ENCODE peak calls at places on chromosomes 4 and X, in seven cellular contexts. R, B, Z, W, I, X and M are unnamed samples.

GRCh38 chr4:26074672-26075071 is 160.7 kb downstream of the SMIM20 start:
- DNase-seq in Z (no peak), R (no peak), W (no peak), X (no peak), B (no peak), I (no peak), M (no peak)

GRCh38 chrX:149493567-149494562 is 11.2 kb downstream of the IDS start:
- DNase-seq in R (no peak), B (peak), W (no peak), I (no peak), Z (no peak), X (no peak), M (no peak)

GRCh38 chrX:34656842-34657780 is at the start of gene TMEM47:
- DNase-seq in X (peak), I (no peak), W (peak), B (peak), R (peak), Z (no peak), M (no peak)

GRCh38 chrX:2692221-2693122 is 1.4 kb downstream of the CD99 start:
- DNase-seq in X (no peak), I (no peak), W (peak), Z (no peak), B (peak), R (peak), M (no peak)

GRCh38 chr4:37555324-37555723 is 130.9 kb downstream of the RELL1 start:
- DNase-seq in I (no peak), X (no peak), B (no peak), Z (no peak), W (no peak), R (peak), M (no peak)

GRCh38 chr4:39514888-39515401 is 12.3 kb downstream of the UGDH start:
- DNase-seq in B (no peak), X (no peak), Z (no peak), I (peak), W (no peak), R (peak), M (no peak)

GRCh38 chr4:84878090-84878489 is 88.4 kb downstream of the WDFY3 start:
- DNase-seq in B (no peak), I (no peak), R (peak), Z (no peak), X (no peak), W (no peak), M (no peak)

GRCh38 chrX:123185714-123186113 is 1.6 kb downstream of the GRIA3 start:
- DNase-seq in B (no peak), W (no peak), X (no peak), I (no peak), Z (no peak), R (no peak), M (no peak)

GRCh38 chrX:3161686-3162085 is 120.4 kb downstream of the ARSF start:
- DNase-seq in W (no peak), I (no peak), R (peak), Z (no peak), X (no peak), B (no peak), M (no peak)

GRCh38 chr4:158255727-158256324 is 45.5 kb downstream of the TMEM144 start:
- DNase-seq in B (peak), I (peak), X (no peak), Z (no peak), R (peak), W (peak), M (peak)

GRCh38 chrX:155148724-155149537 is 67.3 kb upstream of the VBP1 start:
- DNase-seq in I (peak), W (peak), R (peak), Z (no peak), X (no peak), B (peak), M (no peak)

GRCh38 chr4:4507923-4508322 is 33.9 kb downstream of the STX18 start:
- DNase-seq in I (peak), W (peak), Z (no peak), X (no peak), B (peak), R (no peak), M (no peak)

GRCh38 chr4:4477796-4478195 is 64.1 kb downstream of the STX18 start:
- DNase-seq in B (no peak), W (no peak), I (no peak), R (peak), Z (no peak), X (no peak), M (no peak)

GRCh38 chrX:77564824-77565223 is 117.6 kb downstream of the FGF16 start:
- DNase-seq in Z (no peak), X (no peak), R (peak), I (no peak), W (no peak), B (no peak), M (no peak)

GRCh38 chr4:78019494-78019893 is 37.6 kb upstream of the FRAS1 start:
- DNase-seq in X (no peak), Z (no peak), B (no peak), I (no peak), R (no peak), W (peak), M (no peak)

GRCh38 chr4:121769341-121769740 is 4.4 kb upstream of the SMIM43 start:
- DNase-seq in I (no peak), B (no peak), Z (no peak), W (no peak), R (no peak), X (no peak), M (no peak)

GRCh38 chr4:24574256-24574655 is 10.1 kb downstream of the DHX15 start:
- DNase-seq in R (no peak), I (no peak), W (no peak), Z (no peak), B (no peak), X (no peak), M (no peak)

GRCh38 chr4:121380448-121381147 is at the start of gene QRFPR:
- DNase-seq in I (no peak), R (no peak), Z (no peak), W (peak), B (no peak), X (no peak), M (no peak)

GRCh38 chrX:47927212-47927611 is 76.6 kb downstream of the ZNF182 start:
- DNase-seq in B (no peak), W (no peak), Z (no peak), I (no peak), R (no peak), X (no peak), M (no peak)

GRCh38 chr4:175277816-175278215 is 359.7 kb downstream of the ADAM29 start:
- DNase-seq in I (no peak), R (no peak), B (no peak), W (no peak), Z (no peak), X (no peak), M (no peak)

GRCh38 chr4:140300271-140300970 is 73.0 kb upstream of the SCOC start:
- DNase-seq in B (no peak), Z (no peak), I (no peak), W (no peak), R (peak), X (no peak), M (no peak)

GRCh38 chrX:147573266-147573665 is 338.5 kb upstream of the FMR1 start:
- DNase-seq in I (no peak), W (no peak), X (no peak), Z (no peak), R (no peak), B (no peak), M (no peak)

GRCh38 chrX:23012162-23012561 is 12.4 kb downstream of the DDX53 start:
- DNase-seq in I (no peak), Z (no peak), X (no peak), R (no peak), B (no peak), W (peak), M (no peak)

GRCh38 chr4:103753868-103754653 is 34.3 kb upstream of the TACR3 start:
- DNase-seq in X (no peak), W (no peak), R (no peak), B (no peak), Z (no peak), I (peak), M (no peak)

GRCh38 chr4:148787831-148788477 is 345.7 kb upstream of the NR3C2 start:
- DNase-seq in I (no peak), B (no peak), W (no peak), Z (no peak), X (no peak), R (peak), M (peak)

GRCh38 chrX:1394731-1395501 is 3.0 kb upstream of the SLC25A6 start:
- DNase-seq in X (no peak), I (no peak), R (no peak), W (no peak), Z (no peak), B (no peak), M (no peak)

GRCh38 chrX:153924149-153924861 is 1.8 kb downstream of the ARHGAP4 start:
- DNase-seq in I (peak), B (no peak), X (no peak), Z (no peak), R (peak), W (no peak), M (no peak)

GRCh38 chr4:173272987-173273386 is 61.2 kb downstream of the HMGB2 start:
- DNase-seq in R (peak), B (no peak), X (no peak), I (no peak), Z (no peak), W (no peak), M (no peak)

DNA sequence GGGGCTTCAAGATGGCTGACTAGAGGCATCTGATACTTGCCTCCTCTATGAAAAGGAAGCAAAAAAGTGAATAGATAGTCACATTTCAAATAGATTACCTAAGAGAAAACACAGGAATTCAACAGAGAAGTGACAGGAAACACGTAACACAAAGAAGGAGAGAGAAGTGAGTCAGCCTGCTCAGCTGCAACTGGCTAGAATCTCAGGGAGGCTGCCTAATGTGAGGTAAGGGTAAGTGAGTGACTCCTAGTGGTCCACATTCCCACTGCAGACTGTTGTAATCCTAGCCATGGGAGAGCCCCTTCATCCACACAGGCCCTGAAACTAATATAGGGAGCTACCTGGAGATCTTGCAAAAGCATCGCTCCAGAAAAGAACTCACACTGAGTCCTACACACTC is 179.2 kb downstream of the SLC7A11 start:
- DNase-seq in W (no peak), R (peak), X (no peak), B (no peak), Z (no peak), I (no peak), M (no peak)
- TF ChIP-seq CTCF in W (peak), R (peak), X (no peak), B (no peak), Z (no peak), I (no peak), M (peak)

DNA sequence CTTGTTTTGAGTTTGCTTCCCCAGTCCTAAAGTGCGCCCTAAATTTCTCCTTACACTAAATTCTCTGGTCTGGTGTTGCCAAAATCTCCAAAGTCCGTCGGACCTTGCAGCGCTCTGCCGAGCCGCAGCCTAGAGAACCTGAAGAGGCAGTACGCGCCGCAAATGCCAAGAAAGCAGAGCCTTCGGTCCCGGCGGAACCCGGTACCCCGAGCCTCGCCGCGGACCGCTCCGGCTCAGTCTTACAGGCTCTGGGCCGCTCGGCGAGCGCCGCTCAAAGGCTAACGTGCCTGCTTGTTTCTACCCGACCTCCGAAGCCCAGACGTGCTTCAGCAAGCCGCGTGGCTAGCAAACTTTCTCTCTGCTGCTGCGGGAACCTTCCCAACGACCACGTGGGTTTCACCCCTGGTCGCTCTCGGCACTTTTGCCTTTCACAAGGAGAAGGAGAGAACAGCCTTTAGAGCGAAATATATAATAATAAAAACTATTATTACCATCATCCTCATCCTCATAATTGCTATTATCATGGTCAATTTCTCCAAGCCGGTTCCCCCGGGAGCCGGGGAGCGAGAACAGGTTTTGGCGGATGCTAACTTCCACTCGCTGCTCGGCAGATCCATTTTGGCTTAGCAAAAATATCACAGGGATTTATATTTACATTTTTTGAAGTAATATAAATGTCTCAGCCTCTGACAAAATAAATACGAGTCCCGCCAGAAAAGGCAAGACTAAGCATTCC is 2.2 kb upstream of the HTR2C start:
- DNase-seq in X (no peak), B (no peak), I (no peak), W (peak), Z (no peak), R (no peak), M (no peak)
- H3K4me3 ChIP-seq in X (peak), B (no peak), I (peak), W (no peak), Z (peak), R (no peak), M (no peak)

GRCh38 chr4:8268211-8268610 is 1.3 kb upstream of the HTRA3 start:
- DNase-seq in Z (no peak), R (no peak), W (no peak), I (no peak), X (no peak), B (no peak), M (no peak)

GRCh38 chr4:8266088-8266487 is 3.5 kb upstream of the HTRA3 start:
- DNase-seq in Z (no peak), X (no peak), B (no peak), W (no peak), I (no peak), R (no peak), M (no peak)

GRCh38 chr4:8267077-8267476 is 2.5 kb upstream of the HTRA3 start:
- DNase-seq in Z (no peak), B (peak), W (peak), R (peak), I (peak), X (no peak), M (no peak)

GRCh38 chr4:8265171-8265929 is 4.2 kb upstream of the HTRA3 start:
- DNase-seq in B (no peak), R (no peak), X (no peak), W (no peak), Z (no peak), I (no peak), M (no peak)

GRCh38 chr4:8266508-8266907 is 3.0 kb upstream of the HTRA3 start:
- DNase-seq in X (no peak), Z (no peak), B (no peak), R (no peak), W (no peak), I (no peak), M (no peak)
- TF ChIP-seq CTCF in X (no peak), Z (no peak), B (no peak), R (no peak), W (no peak), I (no peak), M (no peak)

GRCh38 chr4:54066088-54066415 is 1.6 kb upstream of the CHIC2 start:
- DNase-seq in R (no peak), I (no peak), W (no peak), Z (no peak), X (no peak), B (no peak), M (no peak)

GRCh38 chr4:54063737-54064316 is 578 bp downstream of the CHIC2 start:
- DNase-seq in Z (no peak), X (no peak), R (no peak), I (peak), B (peak), W (peak), M (no peak)

GRCh38 chr4:54066718-54067129 is 2.3 kb upstream of the CHIC2 start:
- DNase-seq in B (peak), X (no peak), R (no peak), W (no peak), I (no peak), Z (no peak), M (no peak)

GRCh38 chr4:54064317-54065275 is at the start of gene CHIC2:
- DNase-seq in Z (peak), W (peak), I (peak), X (peak), R (peak), B (peak), M (peak)

GRCh38 chr4:54065282-54066087 is 1.1 kb upstream of the CHIC2 start:
- DNase-seq in R (no peak), I (no peak), W (no peak), Z (no peak), B (no peak), X (no peak), M (no peak)
- H3K4me3 ChIP-seq in R (no peak), I (peak), W (peak), Z (no peak), B (peak), X (peak), M (no peak)

DNA sequence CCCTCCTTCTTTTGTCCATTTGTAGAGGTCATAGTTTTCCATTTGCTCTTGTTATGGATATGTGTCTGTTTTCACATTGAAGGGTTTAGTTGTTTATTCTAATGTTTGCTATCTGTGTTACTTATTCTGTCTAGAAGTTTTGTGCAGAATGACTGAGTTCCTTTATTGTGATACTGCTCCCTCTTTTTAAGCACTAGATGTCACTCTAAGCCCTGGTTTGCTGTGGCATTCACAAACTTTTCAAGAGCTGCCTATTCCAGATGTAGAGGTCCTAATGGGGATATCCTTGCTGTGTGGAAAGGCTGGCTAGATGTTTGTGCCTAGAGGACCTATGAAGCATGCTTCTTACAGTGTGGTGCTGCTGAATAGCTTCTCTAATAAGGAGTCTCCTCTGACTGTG is 338.6 kb downstream of the SPIN4 start:
- DNase-seq in W (no peak), Z (no peak), X (no peak), B (no peak), I (no peak), R (no peak), M (no peak)
- TF ChIP-seq CTCF in W (no peak), Z (no peak), X (no peak), B (no peak), I (no peak), R (no peak), M (no peak)

GRCh38 chrX:129840334-129840733 is 3.4 kb downstream of the ZDHHC9 start:
- DNase-seq in B (no peak), I (peak), X (no peak), Z (no peak), W (no peak), R (no peak), M (no peak)
- H3K4me3 ChIP-seq in B (no peak), I (peak), X (no peak), Z (no peak), W (no peak), R (no peak), M (peak)

GRCh38 chr4:139085141-139085540 is 69.6 kb downstream of the NOCT start:
- DNase-seq in W (no peak), B (no peak), I (peak), Z (no peak), X (no peak), R (peak), M (no peak)
- TF ChIP-seq CTCF in W (peak), B (no peak), I (peak), Z (no peak), X (no peak), R (peak), M (no peak)

GRCh38 chr4:147777456-147778091 is 45.7 kb downstream of the ARHGAP10 start:
- DNase-seq in W (no peak), Z (no peak), B (no peak), R (peak), I (no peak), X (no peak), M (no peak)
- H3K4me3 ChIP-seq in W (no peak), Z (no peak), B (no peak), R (no peak), I (no peak), X (no peak), M (no peak)